ENCODE peak calls at places on chromosome 21, in eight cellular contexts. One of them, this sample, is unnamed.

GRCh38 chr21:38740131-38740530 is 65.6 kb upstream of the ETS2 start:
- DNase-seq in prostate gland: no peak
- DNase-seq in GM23338: no peak
- DNase-seq in Panc1: no peak
- DNase-seq in stomach: no peak
- DNase-seq in H1: no peak
- DNase-seq in spleen: no peak
- DNase-seq in breast epithelium: no peak
- DNase-seq in this sample: no peak

GRCh38 chr21:43921602-43921978 is 56.6 kb downstream of the AGPAT3 start:
- DNase-seq in GM23338: peak; percentile 47
- DNase-seq in breast epithelium: no peak
- DNase-seq in H1: no peak
- DNase-seq in Panc1: no peak
- DNase-seq in prostate gland: no peak
- DNase-seq in stomach: no peak
- DNase-seq in spleen: no peak
- DNase-seq in this sample: no peak

GRCh38 chr21:34558960-34559631 is 47.1 kb upstream of the KCNE1 start:
- DNase-seq in H1: no peak
- DNase-seq in Panc1: no peak
- DNase-seq in stomach: no peak
- DNase-seq in GM23338: no peak
- DNase-seq in prostate gland: no peak
- DNase-seq in breast epithelium: no peak
- DNase-seq in spleen: no peak
- DNase-seq in this sample: no peak

GRCh38 chr21:37149411-37149810 is 76.4 kb downstream of the TTC3 start:
- DNase-seq in spleen: no peak
- DNase-seq in H1: no peak
- DNase-seq in breast epithelium: no peak
- DNase-seq in stomach: no peak
- DNase-seq in GM23338: no peak
- DNase-seq in prostate gland: no peak
- DNase-seq in Panc1: no peak
- DNase-seq in this sample: no peak

GRCh38 chr21:15164678-15165303 is 100.0 kb upstream of the NRIP1 start:
- DNase-seq in spleen: no peak
- DNase-seq in prostate gland: no peak
- DNase-seq in stomach: no peak
- DNase-seq in H1: no peak
- DNase-seq in breast epithelium: no peak
- DNase-seq in Panc1: no peak
- DNase-seq in GM23338: no peak
- DNase-seq in this sample: no peak

GRCh38 chr21:25834376-25834775 is 99.6 kb downstream of the GABPA start:
- DNase-seq in prostate gland: no peak
- DNase-seq in GM23338: no peak
- DNase-seq in Panc1: no peak
- DNase-seq in H1: no peak
- DNase-seq in stomach: no peak
- DNase-seq in spleen: no peak
- DNase-seq in breast epithelium: no peak
- DNase-seq in this sample: no peak

GRCh38 chr21:20999567-21000169 is 1.5 kb downstream of the NCAM2 start:
- DNase-seq in prostate gland: no peak
- DNase-seq in H1: no peak
- DNase-seq in Panc1: no peak
- DNase-seq in breast epithelium: no peak
- DNase-seq in spleen: no peak
- DNase-seq in stomach: no peak
- DNase-seq in GM23338: peak; percentile 72
- DNase-seq in this sample: no peak

GRCh38 chr21:35212393-35213127 is 163.5 kb upstream of the RUNX1 start:
- DNase-seq in prostate gland: no peak
- DNase-seq in spleen: no peak
- DNase-seq in GM23338: no peak
- DNase-seq in H1: no peak
- DNase-seq in Panc1: no peak
- DNase-seq in breast epithelium: no peak
- DNase-seq in stomach: no peak
- DNase-seq in this sample: no peak

GRCh38 chr21:35072960-35073359 is 23.9 kb upstream of the RUNX1 start:
- DNase-seq in prostate gland: no peak
- DNase-seq in stomach: no peak
- DNase-seq in Panc1: no peak
- DNase-seq in spleen: no peak
- DNase-seq in H1: no peak
- DNase-seq in breast epithelium: peak; percentile 33
- DNase-seq in GM23338: no peak
- DNase-seq in this sample: peak; percentile 84

GRCh38 chr21:29520146-29520545 is 221.4 kb downstream of the BACH1 start:
- DNase-seq in Panc1: no peak
- DNase-seq in spleen: no peak
- DNase-seq in H1: no peak
- DNase-seq in breast epithelium: no peak
- DNase-seq in stomach: no peak
- DNase-seq in prostate gland: no peak
- DNase-seq in GM23338: no peak
- DNase-seq in this sample: no peak

GRCh38 chr21:35974801-35975200 is 85.5 kb downstream of the SETD4 start:
- DNase-seq in spleen: no peak
- DNase-seq in Panc1: no peak
- DNase-seq in H1: no peak
- DNase-seq in breast epithelium: no peak
- DNase-seq in stomach: no peak
- DNase-seq in GM23338: no peak
- DNase-seq in prostate gland: peak; percentile 19
- DNase-seq in this sample: no peak

GRCh38 chr21:34594566-34595234 is 20.2 kb downstream of the RCAN1 start:
- DNase-seq in stomach: no peak
- DNase-seq in prostate gland: no peak
- DNase-seq in Panc1: no peak
- DNase-seq in GM23338: no peak
- DNase-seq in breast epithelium: no peak
- DNase-seq in H1: no peak
- DNase-seq in spleen: no peak
- DNase-seq in this sample: no peak

GRCh38 chr21:33372582-33372981 is 30.6 kb upstream of the IFNGR2 start:
- DNase-seq in Panc1: no peak
- DNase-seq in spleen: no peak
- DNase-seq in breast epithelium: no peak
- DNase-seq in prostate gland: no peak
- DNase-seq in H1: no peak
- DNase-seq in stomach: no peak
- DNase-seq in GM23338: no peak
- DNase-seq in this sample: peak; percentile 33
- H3K4me1 ChIP-seq in Panc1: peaks cover 1% of the 10 kb centered on the region
- H3K4me1 ChIP-seq in spleen: peaks cover 13% of the 10 kb centered on the region
- H3K4me1 ChIP-seq in breast epithelium: no peaks in the 10 kb centered on the region
- H3K4me1 ChIP-seq in prostate gland: no peaks in the 10 kb centered on the region
- H3K4me1 ChIP-seq in H1: no peaks in the 10 kb centered on the region
- H3K4me1 ChIP-seq in stomach: peaks cover 10% of the 10 kb centered on the region
- H3K4me1 ChIP-seq in GM23338: no peaks in the 10 kb centered on the region
- H3K4me1 ChIP-seq in this sample: no peaks in the 10 kb centered on the region

DNA sequence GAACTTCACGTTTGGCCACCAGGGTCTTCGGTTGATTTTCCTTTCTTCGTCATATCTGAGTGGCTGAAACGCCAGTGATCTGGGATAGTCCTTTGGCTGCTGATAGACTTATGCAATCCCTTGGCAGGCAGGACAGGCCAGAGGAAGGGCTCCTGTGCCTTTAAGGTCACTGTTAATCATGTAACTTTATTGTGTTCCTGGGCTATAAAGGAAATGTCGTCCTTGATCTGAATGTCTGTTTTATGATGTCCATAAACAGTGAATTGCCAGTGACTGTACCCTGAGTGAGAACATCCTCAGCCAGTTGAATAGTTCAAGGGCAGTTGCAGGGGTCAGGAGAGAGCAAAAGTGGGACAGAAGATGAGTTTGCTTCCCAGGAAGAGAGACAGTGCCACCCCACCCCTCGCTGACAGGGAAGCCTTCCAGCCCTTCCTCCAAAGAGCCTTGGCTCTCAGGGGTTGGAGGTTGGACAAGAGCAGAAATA is 68.0 kb downstream of the PDE9A start:
- DNase-seq in H1: no peak
- DNase-seq in stomach: no peak
- DNase-seq in GM23338: no peak
- DNase-seq in Panc1: no peak
- DNase-seq in breast epithelium: no peak
- DNase-seq in prostate gland: peak; percentile 49
- DNase-seq in spleen: no peak
- DNase-seq in this sample: peak; percentile 85
- TF ChIP-seq POLR2AphosphoS5 in H1: no peak
- TF ChIP-seq POLR2AphosphoS5 in stomach: no peak
- TF ChIP-seq POLR2AphosphoS5 in GM23338: no peak
- TF ChIP-seq POLR2AphosphoS5 in Panc1: no peak
- TF ChIP-seq POLR2AphosphoS5 in breast epithelium: no peak
- TF ChIP-seq POLR2AphosphoS5 in prostate gland: peak; percentile 84
- TF ChIP-seq POLR2AphosphoS5 in spleen: no peak
- TF ChIP-seq POLR2AphosphoS5 in this sample: peak; percentile 80

DNA sequence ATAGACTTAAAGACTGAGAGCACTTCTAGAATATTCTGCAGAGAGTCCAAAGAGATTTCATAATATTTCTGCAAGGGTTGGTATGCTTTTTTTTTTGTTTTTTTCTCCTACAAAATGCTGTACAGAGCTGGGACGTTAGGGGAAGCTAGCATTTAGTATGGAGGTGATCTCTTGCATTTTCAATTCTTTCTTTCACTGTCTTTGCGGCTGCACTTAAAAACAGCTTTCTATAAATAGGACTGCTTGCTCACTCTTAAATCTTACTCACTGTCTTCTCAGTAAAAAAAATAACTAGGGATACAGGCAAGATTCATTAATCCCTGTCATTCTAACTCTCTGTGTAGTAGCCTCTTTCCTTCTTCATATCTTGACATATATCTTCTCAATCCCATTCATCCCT is 7.4 kb downstream of the DSCAM start:
- DNase-seq in spleen: no peak
- DNase-seq in prostate gland: no peak
- DNase-seq in GM23338: no peak
- DNase-seq in H1: no peak
- DNase-seq in breast epithelium: no peak
- DNase-seq in Panc1: no peak
- DNase-seq in stomach: no peak
- DNase-seq in this sample: no peak
- H3K27me3 ChIP-seq in spleen: peaks cover 29% of the 10 kb centered on the region
- H3K27me3 ChIP-seq in prostate gland: no peaks in the 10 kb centered on the region
- H3K27me3 ChIP-seq in GM23338: peaks cover 16% of the 10 kb centered on the region
- H3K27me3 ChIP-seq in H1: peaks cover 13% of the 10 kb centered on the region
- H3K27me3 ChIP-seq in breast epithelium: peaks cover 32% of the 10 kb centered on the region
- H3K27me3 ChIP-seq in Panc1: peaks cover 17% of the 10 kb centered on the region
- H3K27me3 ChIP-seq in stomach: no peaks in the 10 kb centered on the region
- H3K27me3 ChIP-seq in this sample: peaks cover 21% of the 10 kb centered on the region

GRCh38 chr21:42227909-42228708 is 9.2 kb downstream of the ABCG1 start:
- DNase-seq in GM23338: peak; percentile 71
- DNase-seq in spleen: peak; percentile 97
- DNase-seq in stomach: peak; percentile 86
- DNase-seq in prostate gland: peak; percentile 39
- DNase-seq in breast epithelium: peak; percentile 67
- DNase-seq in Panc1: no peak
- DNase-seq in H1: no peak
- DNase-seq in this sample: peak; percentile 97
- H3K4me1 ChIP-seq in GM23338: no peaks in the 10 kb centered on the region
- H3K4me1 ChIP-seq in spleen: peaks cover 60% of the 10 kb centered on the region
- H3K4me1 ChIP-seq in stomach: peaks cover 47% of the 10 kb centered on the region
- H3K4me1 ChIP-seq in prostate gland: peaks cover 4% of the 10 kb centered on the region
- H3K4me1 ChIP-seq in breast epithelium: peaks cover 9% of the 10 kb centered on the region
- H3K4me1 ChIP-seq in Panc1: peaks cover under 1% of the 10 kb centered on the region
- H3K4me1 ChIP-seq in H1: no peaks in the 10 kb centered on the region
- H3K4me1 ChIP-seq in this sample: peaks cover 59% of the 10 kb centered on the region

DNA sequence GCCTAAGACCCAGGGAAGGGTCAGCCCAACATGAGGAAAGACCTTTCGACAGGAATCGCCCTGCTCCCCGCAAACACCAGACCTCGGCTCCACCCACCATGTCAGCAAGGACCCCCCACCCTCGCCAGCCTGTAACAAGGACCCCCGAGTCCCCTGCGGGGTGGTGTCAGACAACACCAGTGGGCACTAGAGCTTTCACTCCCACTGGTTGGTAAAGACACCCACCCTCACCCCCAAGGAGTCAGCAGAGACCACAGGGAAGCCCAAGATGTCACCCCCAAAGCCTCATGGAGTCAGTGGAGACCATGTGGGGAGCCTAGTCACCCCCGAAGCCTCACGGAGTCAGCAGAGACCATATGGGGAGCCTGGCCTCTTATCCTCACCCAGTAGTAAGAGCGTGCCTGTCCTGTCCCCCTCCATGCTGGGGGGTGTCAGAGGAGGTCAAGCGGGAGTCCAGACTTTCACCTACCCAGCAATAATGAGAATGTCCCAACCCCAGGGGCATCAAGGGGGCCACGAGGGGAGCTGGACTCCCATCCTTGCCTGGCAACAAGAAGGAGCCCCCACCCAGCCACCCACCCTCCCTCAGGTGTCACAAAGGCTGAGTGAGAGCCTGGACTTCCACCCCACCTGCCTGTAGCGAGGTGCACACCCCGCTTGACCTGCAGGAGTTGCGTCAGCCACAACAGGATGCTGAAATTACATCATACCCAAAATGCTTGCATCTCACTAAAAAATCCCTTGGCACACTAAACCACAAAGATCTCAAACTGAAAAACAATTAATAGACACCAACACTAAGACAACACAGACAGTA is 24.8 kb downstream of the SLC19A1 start:
- DNase-seq in H1: no peak
- DNase-seq in stomach: no peak
- DNase-seq in Panc1: no peak
- DNase-seq in breast epithelium: no peak
- DNase-seq in prostate gland: no peak
- DNase-seq in spleen: peak; percentile 88
- DNase-seq in GM23338: no peak
- DNase-seq in this sample: peak; percentile 55
- TF ChIP-seq POLR2AphosphoS5 in H1: no peak
- TF ChIP-seq POLR2AphosphoS5 in stomach: no peak
- TF ChIP-seq POLR2AphosphoS5 in Panc1: no peak
- TF ChIP-seq POLR2AphosphoS5 in breast epithelium: no peak
- TF ChIP-seq POLR2AphosphoS5 in prostate gland: no peak
- TF ChIP-seq POLR2AphosphoS5 in spleen: peak; percentile 21
- TF ChIP-seq POLR2AphosphoS5 in GM23338: no peak
- TF ChIP-seq POLR2AphosphoS5 in this sample: no peak

GRCh38 chr21:45370575-45370974 is 34.4 kb upstream of the COL18A1 start:
- DNase-seq in stomach: no peak
- DNase-seq in spleen: no peak
- DNase-seq in H1: no peak
- DNase-seq in prostate gland: no peak
- DNase-seq in Panc1: no peak
- DNase-seq in breast epithelium: no peak
- DNase-seq in GM23338: no peak
- DNase-seq in this sample: no peak
- H3K27me3 ChIP-seq in stomach: no peaks in the 10 kb centered on the region
- H3K27me3 ChIP-seq in spleen: peaks cover 14% of the 10 kb centered on the region
- H3K27me3 ChIP-seq in H1: no peaks in the 10 kb centered on the region
- H3K27me3 ChIP-seq in prostate gland: no peaks in the 10 kb centered on the region
- H3K27me3 ChIP-seq in Panc1: no peaks in the 10 kb centered on the region
- H3K27me3 ChIP-seq in breast epithelium: no peaks in the 10 kb centered on the region
- H3K27me3 ChIP-seq in GM23338: no peaks in the 10 kb centered on the region
- H3K27me3 ChIP-seq in this sample: no peaks in the 10 kb centered on the region

DNA sequence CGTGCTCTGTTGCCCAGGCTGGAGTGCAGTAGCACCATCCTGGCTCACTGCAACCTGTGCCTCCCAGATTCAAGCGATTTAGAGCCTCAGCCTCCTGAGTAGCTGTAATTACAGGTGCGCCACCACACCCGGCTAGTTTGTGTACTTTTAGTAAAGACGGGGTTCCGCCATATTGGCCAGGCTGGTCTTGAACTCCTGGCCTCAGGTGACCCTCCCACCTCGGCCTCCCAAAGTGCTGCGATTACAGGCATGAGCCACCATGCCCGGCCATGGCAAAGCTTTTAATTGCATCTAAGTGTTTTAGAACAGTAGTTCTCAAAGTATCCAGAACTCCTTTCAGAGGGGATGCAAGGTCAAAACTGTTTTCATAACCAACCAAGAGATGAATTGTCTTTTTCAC is 25.1 kb upstream of the IFNGR2 start:
- DNase-seq in GM23338: no peak
- DNase-seq in breast epithelium: no peak
- DNase-seq in stomach: no peak
- DNase-seq in Panc1: no peak
- DNase-seq in H1: no peak
- DNase-seq in prostate gland: no peak
- DNase-seq in spleen: no peak
- DNase-seq in this sample: no peak
- H3K4me1 ChIP-seq in GM23338: no peaks in the 10 kb centered on the region
- H3K4me1 ChIP-seq in breast epithelium: peaks cover 11% of the 10 kb centered on the region
- H3K4me1 ChIP-seq in stomach: peaks cover 37% of the 10 kb centered on the region
- H3K4me1 ChIP-seq in Panc1: peaks cover 18% of the 10 kb centered on the region
- H3K4me1 ChIP-seq in H1: peaks cover 3% of the 10 kb centered on the region
- H3K4me1 ChIP-seq in prostate gland: no peaks in the 10 kb centered on the region
- H3K4me1 ChIP-seq in spleen: peaks cover 55% of the 10 kb centered on the region
- H3K4me1 ChIP-seq in this sample: peaks cover 14% of the 10 kb centered on the region